ENCODE peak calls at places on chromosomes 7 and 10, in six cellular contexts. C, F, L, P, A and B are unnamed samples.

GRCh38 chr10:79070091-79070610 is 1.4 kb downstream of the ZMIZ1 start:
- DNase-seq in C (no peak), F (peak), L (no peak), P (no peak), A (no peak), B (no peak)

GRCh38 chr7:92025260-92025659 is 84.6 kb downstream of the AKAP9 start:
- DNase-seq in C (no peak), F (peak), L (no peak), P (peak), A (no peak), B (no peak)

GRCh38 chr7:119630570-119630969 is 642.4 kb upstream of the KCND2 start:
- DNase-seq in C (no peak), F (no peak), L (no peak), P (no peak), A (no peak), B (no peak)

GRCh38 chr10:20406607-20407188 is 490.4 kb downstream of the NEBL start:
- DNase-seq in C (no peak), F (no peak), L (no peak), P (no peak), A (no peak), B (no peak)

GRCh38 chr10:107398115-107398514 is 233.6 kb upstream of the SORCS1 start:
- DNase-seq in C (no peak), F (no peak), L (no peak), P (no peak), A (no peak), B (no peak)

GRCh38 chr7:30065746-30066145 is 37.5 kb downstream of the PLEKHA8 start:
- DNase-seq in C (no peak), F (no peak), L (no peak), P (no peak), A (no peak), B (no peak)

GRCh38 chr10:86918022-86918471 is 39.4 kb downstream of the MMRN2 start:
- DNase-seq in C (no peak), F (peak), L (no peak), P (no peak), A (no peak), B (no peak)

GRCh38 chr10:114223066-114223465 is 16.0 kb upstream of the VWA2 start:
- DNase-seq in C (no peak), F (no peak), L (no peak), P (no peak), A (no peak), B (no peak)

GRCh38 chr7:28729685-28730084 is 228.4 kb downstream of the TRIL start:
- DNase-seq in C (no peak), F (no peak), L (no peak), P (no peak), A (no peak), B (no peak)

GRCh38 chr10:2885276-2885955 is 181.9 kb upstream of the PFKP start:
- DNase-seq in C (no peak), F (no peak), L (no peak), P (no peak), A (no peak), B (peak)

GRCh38 chr10:60526024-60526585 is 136.4 kb upstream of the ANK3 start:
- DNase-seq in C (no peak), F (no peak), L (no peak), P (no peak), A (no peak), B (no peak)

GRCh38 chr10:101006593-101007098 is 7.0 kb downstream of the LZTS2 start:
- DNase-seq in C (no peak), F (no peak), L (no peak), P (no peak), A (no peak), B (no peak)

GRCh38 chr7:127253289-127254162 is 785 bp upstream of the GRM8 start:
- DNase-seq in C (peak), F (peak), L (peak), P (no peak), A (peak), B (peak)

GRCh38 chr10:106267591-106267990 is 896.9 kb downstream of the SORCS1 start:
- DNase-seq in C (no peak), F (no peak), L (no peak), P (no peak), A (no peak), B (no peak)